ENCODE peak calls at places on chromosome 9, in six cellular contexts. One of them, this sample, is unnamed.

GRCh38 chr9:136685792-136686533 is 1.3 kb downstream of the AGPAT2 start:
- DNase-seq in RWPE1: no peak
- DNase-seq in right atrium auricular region: no peak
- DNase-seq in A549: no peak
- DNase-seq in CD4-positive, alpha-beta T cell: no peak
- DNase-seq in right lobe of liver: peak; percentile 71
- DNase-seq in this sample: no peak

GRCh38 chr9:106862946-106863740 is at the start of gene ZNF462:
- DNase-seq in RWPE1: peak; percentile 63
- DNase-seq in right atrium auricular region: peak; percentile 62
- DNase-seq in A549: peak; percentile 63
- DNase-seq in CD4-positive, alpha-beta T cell: no peak
- DNase-seq in right lobe of liver: peak; percentile 51
- DNase-seq in this sample: peak; percentile 34

GRCh38 chr9:113787871-113788270 is 88.2 kb upstream of the ZNF618 start:
- DNase-seq in RWPE1: no peak
- DNase-seq in right atrium auricular region: no peak
- DNase-seq in A549: no peak
- DNase-seq in CD4-positive, alpha-beta T cell: no peak
- DNase-seq in right lobe of liver: no peak
- DNase-seq in this sample: no peak

GRCh38 chr9:14780251-14780650 is 57.7 kb upstream of the CER1 start:
- DNase-seq in RWPE1: no peak
- DNase-seq in right atrium auricular region: no peak
- DNase-seq in A549: no peak
- DNase-seq in CD4-positive, alpha-beta T cell: no peak
- DNase-seq in right lobe of liver: no peak
- DNase-seq in this sample: no peak

GRCh38 chr9:135674977-135675376 is 11.9 kb downstream of the LCN9 start:
- DNase-seq in RWPE1: no peak
- DNase-seq in right atrium auricular region: no peak
- DNase-seq in A549: no peak
- DNase-seq in CD4-positive, alpha-beta T cell: no peak
- DNase-seq in right lobe of liver: no peak
- DNase-seq in this sample: no peak

GRCh38 chr9:111102793-111103474 is 64.7 kb upstream of the LPAR1 start:
- DNase-seq in RWPE1: no peak
- DNase-seq in right atrium auricular region: no peak
- DNase-seq in A549: no peak
- DNase-seq in CD4-positive, alpha-beta T cell: no peak
- DNase-seq in right lobe of liver: no peak
- DNase-seq in this sample: no peak

GRCh38 chr9:93585259-93585658 is 8.9 kb downstream of the PHF2 start:
- DNase-seq in RWPE1: no peak
- DNase-seq in right atrium auricular region: peak; percentile 40
- DNase-seq in A549: no peak
- DNase-seq in CD4-positive, alpha-beta T cell: no peak
- DNase-seq in right lobe of liver: no peak
- DNase-seq in this sample: no peak

GRCh38 chr9:114372971-114373591 is 14.7 kb downstream of the AKNA start:
- DNase-seq in RWPE1: no peak
- DNase-seq in right atrium auricular region: no peak
- DNase-seq in A549: no peak
- DNase-seq in CD4-positive, alpha-beta T cell: peak; percentile 77
- DNase-seq in right lobe of liver: peak; percentile 86
- DNase-seq in this sample: no peak

GRCh38 chr9:131670247-131670681 is 69.6 kb downstream of the RAPGEF1 start:
- DNase-seq in RWPE1: no peak
- DNase-seq in right atrium auricular region: peak; percentile 85
- DNase-seq in A549: no peak
- DNase-seq in CD4-positive, alpha-beta T cell: no peak
- DNase-seq in right lobe of liver: peak; percentile 67
- DNase-seq in this sample: no peak

GRCh38 chr9:96486351-96487029 is 36.5 kb downstream of the HABP4 start:
- DNase-seq in RWPE1: no peak
- DNase-seq in right atrium auricular region: peak; percentile 74
- DNase-seq in A549: no peak
- DNase-seq in CD4-positive, alpha-beta T cell: no peak
- DNase-seq in right lobe of liver: peak; percentile 90
- DNase-seq in this sample: no peak

GRCh38 chr9:132826576-132827365 is 51.3 kb downstream of the AK8 start:
- DNase-seq in RWPE1: no peak
- DNase-seq in right atrium auricular region: no peak
- DNase-seq in A549: no peak
- DNase-seq in CD4-positive, alpha-beta T cell: no peak
- DNase-seq in right lobe of liver: no peak
- DNase-seq in this sample: no peak

GRCh38 chr9:110180386-110180712 is 27.6 kb downstream of the C9orf152 start:
- DNase-seq in RWPE1: no peak
- DNase-seq in right atrium auricular region: no peak
- DNase-seq in A549: no peak
- DNase-seq in CD4-positive, alpha-beta T cell: no peak
- DNase-seq in right lobe of liver: no peak
- DNase-seq in this sample: no peak

GRCh38 chr9:5578698-5579085 is 50.2 kb upstream of the RIC1 start:
- DNase-seq in RWPE1: no peak
- DNase-seq in right atrium auricular region: no peak
- DNase-seq in A549: no peak
- DNase-seq in CD4-positive, alpha-beta T cell: no peak
- DNase-seq in right lobe of liver: no peak
- DNase-seq in this sample: no peak

GRCh38 chr9:20561542-20561941 is 60.8 kb downstream of the MLLT3 start:
- DNase-seq in RWPE1: no peak
- DNase-seq in right atrium auricular region: no peak
- DNase-seq in A549: no peak
- DNase-seq in CD4-positive, alpha-beta T cell: no peak
- DNase-seq in right lobe of liver: no peak
- DNase-seq in this sample: no peak

GRCh38 chr9:73129941-73130695 is 21.5 kb upstream of the ANXA1 start:
- DNase-seq in RWPE1: no peak
- DNase-seq in right atrium auricular region: no peak
- DNase-seq in A549: no peak
- DNase-seq in CD4-positive, alpha-beta T cell: no peak
- DNase-seq in right lobe of liver: no peak
- DNase-seq in this sample: no peak

GRCh38 chr9:131125038-131125287 is 423 bp upstream of the NUP214 start:
- DNase-seq in RWPE1: peak; percentile 36
- DNase-seq in right atrium auricular region: no peak
- DNase-seq in A549: peak; percentile 3
- DNase-seq in CD4-positive, alpha-beta T cell: no peak
- DNase-seq in right lobe of liver: no peak
- DNase-seq in this sample: no peak

GRCh38 chr9:73183917-73184861 is 32.5 kb downstream of the ANXA1 start:
- DNase-seq in RWPE1: peak; percentile 30
- DNase-seq in right atrium auricular region: no peak
- DNase-seq in A549: peak; percentile 65
- DNase-seq in CD4-positive, alpha-beta T cell: no peak
- DNase-seq in right lobe of liver: no peak
- DNase-seq in this sample: no peak

GRCh38 chr9:25917593-25918426 is 239.6 kb upstream of the TUSC1 start:
- DNase-seq in RWPE1: no peak
- DNase-seq in right atrium auricular region: no peak
- DNase-seq in A549: no peak
- DNase-seq in CD4-positive, alpha-beta T cell: no peak
- DNase-seq in right lobe of liver: no peak
- DNase-seq in this sample: peak; percentile 2

GRCh38 chr9:79431019-79431679 is 140.6 kb upstream of the TLE4 start:
- DNase-seq in RWPE1: no peak
- DNase-seq in right atrium auricular region: no peak
- DNase-seq in A549: peak; percentile 21
- DNase-seq in CD4-positive, alpha-beta T cell: no peak
- DNase-seq in right lobe of liver: no peak
- DNase-seq in this sample: no peak

GRCh38 chr9:99150456-99151171 is 45.7 kb downstream of the TGFBR1 start:
- DNase-seq in RWPE1: no peak
- DNase-seq in right atrium auricular region: no peak
- DNase-seq in A549: no peak
- DNase-seq in CD4-positive, alpha-beta T cell: no peak
- DNase-seq in right lobe of liver: no peak
- DNase-seq in this sample: no peak

GRCh38 chr9:88310310-88310980 is 77.8 kb upstream of the SPIN1 start:
- DNase-seq in RWPE1: no peak
- DNase-seq in right atrium auricular region: no peak
- DNase-seq in A549: no peak
- DNase-seq in CD4-positive, alpha-beta T cell: no peak
- DNase-seq in right lobe of liver: no peak
- DNase-seq in this sample: no peak

GRCh38 chr9:77399964-77400363 is 222.6 kb downstream of the VPS13A start:
- DNase-seq in RWPE1: no peak
- DNase-seq in right atrium auricular region: no peak
- DNase-seq in A549: no peak
- DNase-seq in CD4-positive, alpha-beta T cell: no peak
- DNase-seq in right lobe of liver: no peak
- DNase-seq in this sample: no peak

GRCh38 chr9:93126151-93126781 is 7.8 kb downstream of the NINJ1 start:
- DNase-seq in RWPE1: no peak
- DNase-seq in right atrium auricular region: no peak
- DNase-seq in A549: no peak
- DNase-seq in CD4-positive, alpha-beta T cell: no peak
- DNase-seq in right lobe of liver: peak; percentile 55
- DNase-seq in this sample: no peak

GRCh38 chr9:133347515-133347984 is 381 bp downstream of the MED22 start:
- DNase-seq in RWPE1: peak; percentile 67
- DNase-seq in right atrium auricular region: no peak
- DNase-seq in A549: peak; percentile 45
- DNase-seq in CD4-positive, alpha-beta T cell: no peak
- DNase-seq in right lobe of liver: peak; percentile 66
- DNase-seq in this sample: no peak

GRCh38 chr9:129697956-129698757 is 32.7 kb downstream of the PRRX2 start:
- DNase-seq in RWPE1: no peak
- DNase-seq in right atrium auricular region: peak; percentile 96
- DNase-seq in A549: no peak
- DNase-seq in CD4-positive, alpha-beta T cell: no peak
- DNase-seq in right lobe of liver: no peak
- DNase-seq in this sample: no peak
- H3K27ac ChIP-seq in RWPE1: peak overlapping the region; percentile 21
- H3K27ac ChIP-seq in right atrium auricular region: peak overlapping the region; percentile 84
- H3K27ac ChIP-seq in A549: peak overlapping the region; percentile 97
- H3K27ac ChIP-seq in CD4-positive, alpha-beta T cell: no peak overlapping the region
- H3K27ac ChIP-seq in right lobe of liver: no peak overlapping the region
- H3K27ac ChIP-seq in this sample: no peak overlapping the region

GRCh38 chr9:108269421-108269820 is 586.4 kb downstream of the ACTL7B start:
- DNase-seq in RWPE1: no peak
- DNase-seq in right atrium auricular region: no peak
- DNase-seq in A549: no peak
- DNase-seq in CD4-positive, alpha-beta T cell: no peak
- DNase-seq in right lobe of liver: no peak
- DNase-seq in this sample: no peak
- H3K27ac ChIP-seq in RWPE1: no peak overlapping the region
- H3K27ac ChIP-seq in right atrium auricular region: no peak overlapping the region
- H3K27ac ChIP-seq in A549: no peak overlapping the region
- H3K27ac ChIP-seq in CD4-positive, alpha-beta T cell: no peak overlapping the region
- H3K27ac ChIP-seq in right lobe of liver: no peak overlapping the region
- H3K27ac ChIP-seq in this sample: no peak overlapping the region

GRCh38 chr9:128361981-128362646 is 9.1 kb upstream of the URM1 start:
- DNase-seq in RWPE1: peak; percentile 95
- DNase-seq in right atrium auricular region: peak; percentile 87
- DNase-seq in A549: peak; percentile 82
- DNase-seq in CD4-positive, alpha-beta T cell: peak; percentile 59
- DNase-seq in right lobe of liver: peak; percentile 84
- DNase-seq in this sample: no peak

GRCh38 chr9:128362774-128363173 is 8.4 kb upstream of the URM1 start:
- DNase-seq in RWPE1: no peak
- DNase-seq in right atrium auricular region: no peak
- DNase-seq in A549: no peak
- DNase-seq in CD4-positive, alpha-beta T cell: no peak
- DNase-seq in right lobe of liver: no peak
- DNase-seq in this sample: no peak

GRCh38 chr9:128358861-128359260 is 12.3 kb upstream of the URM1 start:
- DNase-seq in RWPE1: no peak
- DNase-seq in right atrium auricular region: no peak
- DNase-seq in A549: no peak
- DNase-seq in CD4-positive, alpha-beta T cell: no peak
- DNase-seq in right lobe of liver: no peak
- DNase-seq in this sample: no peak

GRCh38 chr9:128360826-128361225 is 10.3 kb upstream of the URM1 start:
- DNase-seq in RWPE1: no peak
- DNase-seq in right atrium auricular region: no peak
- DNase-seq in A549: no peak
- DNase-seq in CD4-positive, alpha-beta T cell: no peak
- DNase-seq in right lobe of liver: no peak
- DNase-seq in this sample: no peak

DNA sequence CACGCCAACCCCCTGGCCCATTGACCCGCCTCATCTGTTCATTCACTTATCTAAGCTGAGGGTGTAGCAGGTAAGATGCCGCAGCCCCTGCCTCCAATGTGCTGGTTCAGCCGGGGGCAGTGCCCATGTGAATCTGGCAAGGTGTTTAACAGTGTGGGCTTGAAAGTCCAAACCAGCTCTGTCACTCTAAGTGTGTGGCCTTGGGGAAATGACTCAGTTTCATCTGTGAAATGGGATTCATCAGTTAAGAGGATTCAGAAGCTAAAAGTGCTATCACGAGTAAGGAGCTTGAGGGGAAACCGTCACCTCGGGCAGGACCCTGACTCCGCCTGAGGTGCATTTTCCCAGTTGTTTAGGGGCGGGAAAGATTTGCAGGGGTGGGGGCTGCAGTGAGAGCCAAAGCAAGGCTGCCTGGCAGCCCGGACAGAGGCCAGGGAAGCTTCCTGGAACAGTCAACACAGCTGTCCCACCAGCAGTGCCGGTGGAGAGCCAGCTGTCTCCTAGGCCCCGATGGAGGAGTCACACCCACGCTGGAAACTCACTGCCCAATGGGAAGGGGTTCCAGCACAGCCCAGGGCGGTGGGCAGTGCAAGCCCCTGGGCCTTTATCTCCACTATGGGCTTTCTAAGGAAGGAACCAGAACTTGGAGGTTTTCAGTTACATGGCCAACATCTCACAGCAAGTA is 9.7 kb upstream of the URM1 start:
- DNase-seq in RWPE1: no peak
- DNase-seq in right atrium auricular region: no peak
- DNase-seq in A549: no peak
- DNase-seq in CD4-positive, alpha-beta T cell: no peak
- DNase-seq in right lobe of liver: no peak
- DNase-seq in this sample: no peak
- H3K27ac ChIP-seq in RWPE1: peak overlapping the region; percentile 84
- H3K27ac ChIP-seq in right atrium auricular region: peak overlapping the region; percentile 55
- H3K27ac ChIP-seq in A549: peak overlapping the region; percentile 90
- H3K27ac ChIP-seq in CD4-positive, alpha-beta T cell: no peak overlapping the region
- H3K27ac ChIP-seq in right lobe of liver: no peak overlapping the region
- H3K27ac ChIP-seq in this sample: peak overlapping the region; percentile 41

DNA sequence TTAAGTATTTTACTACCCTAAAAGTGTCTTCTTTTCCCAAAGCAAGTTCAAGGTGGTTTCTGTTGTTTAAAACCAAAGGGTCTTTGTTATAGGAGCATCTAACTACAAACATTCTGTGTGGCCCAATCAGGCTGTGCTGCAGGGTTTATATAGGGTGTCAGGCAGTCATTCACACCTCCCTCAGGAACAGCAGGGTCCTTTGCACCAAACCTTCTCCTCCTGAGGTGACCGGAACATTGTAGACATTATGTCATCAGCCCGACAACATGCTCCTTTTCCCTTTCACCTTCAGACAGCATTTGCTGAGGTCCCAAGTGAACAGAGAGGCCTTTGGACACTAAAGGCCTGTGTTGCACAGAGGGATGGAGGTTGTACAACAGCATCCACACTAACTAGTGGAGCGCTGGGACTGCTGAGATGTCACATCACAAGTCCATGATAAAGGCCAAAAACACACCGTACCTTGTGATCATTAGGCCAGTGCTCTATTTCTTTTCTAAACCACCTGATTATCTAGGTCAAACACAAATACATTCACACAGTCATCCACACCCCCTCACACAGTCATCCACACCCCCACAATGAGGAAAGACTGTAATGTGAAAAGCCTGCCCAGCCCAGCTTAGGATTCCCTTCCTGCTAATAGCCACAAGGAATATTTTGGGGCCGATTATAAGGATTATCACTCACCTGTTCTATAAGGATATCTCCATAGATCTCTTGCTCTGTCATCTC is 123.8 kb upstream of the VLDLR start:
- DNase-seq in RWPE1: no peak
- DNase-seq in right atrium auricular region: no peak
- DNase-seq in A549: no peak
- DNase-seq in CD4-positive, alpha-beta T cell: no peak
- DNase-seq in right lobe of liver: no peak
- DNase-seq in this sample: no peak
- H3K27ac ChIP-seq in RWPE1: no peak overlapping the region
- H3K27ac ChIP-seq in right atrium auricular region: peak overlapping the region; percentile 58
- H3K27ac ChIP-seq in A549: no peak overlapping the region
- H3K27ac ChIP-seq in CD4-positive, alpha-beta T cell: no peak overlapping the region
- H3K27ac ChIP-seq in right lobe of liver: no peak overlapping the region
- H3K27ac ChIP-seq in this sample: no peak overlapping the region

This sample was measured in epithelial cell of prostate.